ENCODE peak calls at places on chromosomes 12 and 14, in four cellular contexts. H, T, V and Y are unnamed samples.

GRCh38 chr14:73467377-73467776 is 9.0 kb upstream of the NUMB start:
- DNase-seq in V (peak; percentile 80), T (no peak), H (no peak), Y (no peak)

GRCh38 chr14:77406718-77407117 is 16.6 kb downstream of the NOXRED1 start:
- DNase-seq in T (no peak), V (no peak), H (no peak), Y (no peak)

GRCh38 chr14:98146416-98146815 is 1125.6 kb downstream of the BCL11B start:
- DNase-seq in V (no peak), H (no peak), T (no peak), Y (no peak)

GRCh38 chr12:7099290-7099996 is 7.2 kb upstream of the C1R start:
- DNase-seq in V (peak; percentile 16), T (no peak), H (no peak), Y (no peak)

GRCh38 chr12:25384038-25384953 is 133.6 kb upstream of the KRAS start:
- DNase-seq in H (no peak), T (no peak), V (no peak), Y (no peak)

GRCh38 chr14:92959189-92959531 is 36.2 kb downstream of the CHGA start:
- DNase-seq in T (no peak), V (no peak), H (no peak), Y (no peak)

GRCh38 chr12:109065154-109065852 is 12.9 kb downstream of the USP30 start:
- DNase-seq in T (peak; percentile 80), V (no peak), H (no peak), Y (peak; percentile 87)

GRCh38 chr12:89862511-89863331 is 154.1 kb upstream of the ATP2B1 start:
- DNase-seq in V (peak; percentile 58), H (no peak), T (no peak), Y (no peak)

GRCh38 chr12:5433081-5433839 is 1.4 kb downstream of the NTF3 start:
- DNase-seq in T (no peak), H (no peak), V (no peak), Y (peak; percentile 80)

GRCh38 chr12:72330291-72330690 is 58.1 kb downstream of the TRHDE start:
- DNase-seq in T (no peak), H (peak; percentile 54), V (no peak), Y (no peak)

GRCh38 chr12:49230176-49230575 is 34.7 kb upstream of the TUBA1C start:
- DNase-seq in T (no peak), H (no peak), V (no peak), Y (no peak)

GRCh38 chr14:95200404-95200803 is 43.1 kb upstream of the DICER1 start:
- DNase-seq in T (peak; percentile 40), V (peak; percentile 85), H (no peak), Y (no peak)

GRCh38 chr12:79402626-79403025 is 288.1 kb downstream of the PAWR start:
- DNase-seq in H (no peak), T (no peak), V (no peak), Y (no peak)

GRCh38 chr12:119479121-119479561 is 114.4 kb upstream of the TMEM233 start:
- DNase-seq in T (no peak), V (peak; percentile 26), H (no peak), Y (no peak)

GRCh38 chr12:7935773-7936581 is at the start of gene SLC2A3:
- DNase-seq in V (peak; percentile 65), T (peak; percentile 21), H (peak; percentile 94), Y (no peak)

GRCh38 chr14:65137648-65138317 is 35.5 kb upstream of the MAX start:
- DNase-seq in V (no peak), T (no peak), H (no peak), Y (no peak)

GRCh38 chr14:77004711-77005460 is 23.6 kb downstream of the IRF2BPL start:
- DNase-seq in V (no peak), T (no peak), H (no peak), Y (no peak)

GRCh38 chr12:122406701-122407154 is 15.7 kb downstream of the CLIP1 start:
- DNase-seq in H (no peak), V (no peak), T (no peak), Y (no peak)

GRCh38 chr12:102848832-102849231 is 68.2 kb downstream of the PAH start:
- DNase-seq in V (no peak), T (no peak), H (no peak), Y (no peak)

GRCh38 chr14:74647834-74648361 is 35.9 kb upstream of the LTBP2 start:
- DNase-seq in V (no peak), H (no peak), T (peak; percentile 33), Y (no peak)

GRCh38 chr14:60970146-60970545 is 10.7 kb downstream of the TRMT5 start:
- DNase-seq in T (no peak), H (no peak), V (no peak), Y (no peak)

GRCh38 chr12:47102845-47103666 is 23.3 kb upstream of the AMIGO2 start:
- DNase-seq in H (peak; percentile 93), T (no peak), V (no peak), Y (no peak)

GRCh38 chr14:66038214-66038977 is 447.8 kb upstream of the CCDC196 start:
- DNase-seq in T (no peak), H (no peak), V (peak; percentile 64), Y (no peak)

GRCh38 chr14:88746042-88746441 is 46.7 kb downstream of the EML5 start:
- DNase-seq in H (no peak), V (no peak), T (no peak), Y (no peak)

GRCh38 chr12:113250045-113250444 is 28.8 kb downstream of the TPCN1 start:
- DNase-seq in H (no peak), V (no peak), T (no peak), Y (no peak)

GRCh38 chr12:109927622-109928021 is 27.5 kb downstream of the TCHP start:
- DNase-seq in T (no peak), H (no peak), V (no peak), Y (no peak)

GRCh38 chr12:39892146-39892545 is 213.7 kb downstream of the SLC2A13 start:
- DNase-seq in T (no peak), V (no peak), H (no peak), Y (peak; percentile 47)

GRCh38 chr14:84036863-84037262 is 1493.1 kb upstream of the FLRT2 start:
- DNase-seq in H (peak; percentile 30), T (no peak), V (no peak), Y (no peak)

GRCh38 chr12:42468341-42468821 is 121.2 kb downstream of the PRICKLE1 start:
- DNase-seq in T (no peak), H (no peak), V (no peak), Y (no peak)

GRCh38 chr12:118137148-118137678 is 1.3 kb downstream of the PEBP1 start:
- DNase-seq in H (no peak), V (no peak), T (no peak), Y (no peak)

GRCh38 chr12:132322206-132323132 is 6.9 kb downstream of the GALNT9 start:
- DNase-seq in T (no peak), H (no peak), V (no peak), Y (no peak)

GRCh38 chr14:68665116-68665515 is 127.8 kb downstream of the ZFP36L1 start:
- DNase-seq in T (peak; percentile 4), H (no peak), V (no peak), Y (no peak)

GRCh38 chr14:99571303-99571986 is 32.6 kb downstream of the CCDC85C start:
- DNase-seq in V (no peak), H (no peak), T (peak; percentile 46), Y (peak; percentile 67)

GRCh38 chr12:124454352-124454725 is 113.1 kb downstream of the NCOR2 start:
- DNase-seq in H (no peak), V (no peak), T (no peak), Y (no peak)

GRCh38 chr12:124455336-124455735 is 112.1 kb downstream of the NCOR2 start:
- DNase-seq in H (no peak), T (no peak), V (no peak), Y (no peak)

GRCh38 chr12:124452576-124453391 is 114.6 kb downstream of the NCOR2 start:
- DNase-seq in H (no peak), V (no peak), T (no peak), Y (no peak)

GRCh38 chr12:124454735-124455134 is 112.7 kb downstream of the NCOR2 start:
- DNase-seq in V (no peak), T (no peak), H (no peak), Y (no peak)

GRCh38 chr12:124453419-124454351 is 113.7 kb downstream of the NCOR2 start:
- DNase-seq in T (no peak), H (no peak), V (peak; percentile 93), Y (peak; percentile 75)
- TF ChIP-seq CTCF in T (no peak), H (no peak), V (peak; percentile 23), Y (no peak)

DNA sequence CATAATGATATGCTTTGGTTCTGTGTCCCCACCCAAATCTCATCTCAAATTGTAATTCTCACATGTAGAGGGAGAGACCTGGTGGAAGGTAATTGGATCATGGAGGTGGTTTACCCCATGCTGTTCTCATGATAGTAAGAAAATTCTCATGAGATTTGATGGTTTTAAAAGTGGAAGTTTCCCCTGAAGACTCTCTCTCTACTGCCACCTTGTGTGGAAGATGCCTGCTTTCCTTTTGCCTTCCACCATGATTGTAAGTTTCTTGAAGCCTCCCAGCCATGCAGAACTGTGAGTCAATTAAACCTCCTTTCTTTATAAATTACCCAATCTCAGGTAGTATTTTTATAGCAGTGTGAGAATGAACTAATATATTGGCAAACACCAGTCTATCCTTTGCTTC is 260.4 kb upstream of the PPFIA2 start:
- DNase-seq in V (no peak), H (no peak), T (no peak), Y (no peak)
- TF ChIP-seq CTCF in V (no peak), H (peak; percentile 24), T (no peak), Y (no peak)

DNA sequence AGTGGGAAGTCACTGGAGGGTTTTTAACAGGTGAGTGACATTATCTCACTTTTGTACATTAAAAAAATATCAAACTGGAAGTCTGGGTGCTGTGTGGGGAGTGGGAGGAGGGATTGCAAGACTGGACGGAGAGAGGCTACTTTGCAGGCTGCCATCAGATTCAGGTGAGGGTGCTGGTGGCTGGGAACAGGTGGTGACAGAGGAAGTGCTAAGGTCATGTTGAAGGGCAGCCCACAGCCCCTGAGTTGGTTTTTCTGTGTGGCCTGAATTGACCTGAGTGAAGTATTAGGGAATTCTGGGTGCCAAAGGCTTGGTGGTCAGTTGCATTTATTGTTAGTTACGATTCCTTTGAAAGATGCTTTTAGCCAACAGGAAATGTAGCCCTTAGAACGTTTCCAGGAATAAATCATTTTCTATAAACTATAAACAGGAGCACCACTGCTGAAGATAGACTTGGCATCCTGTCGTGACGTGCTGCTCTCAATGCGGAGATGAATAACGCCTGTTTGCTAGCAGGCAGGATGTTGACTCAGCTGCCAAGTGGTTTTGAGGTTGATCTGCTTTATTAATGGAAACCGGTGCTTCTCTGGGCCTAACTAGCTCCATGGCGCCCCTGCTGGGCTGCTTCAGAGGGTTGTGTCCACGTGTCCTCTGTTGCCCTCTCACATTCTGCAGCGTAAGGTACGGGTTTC is 707.5 kb upstream of the TMEM132C start:
- DNase-seq in H (peak; percentile 91), V (peak; percentile 39), T (no peak), Y (no peak)
- TF ChIP-seq CTCF in H (peak; percentile 85), V (no peak), T (no peak), Y (peak; percentile 23)

DNA sequence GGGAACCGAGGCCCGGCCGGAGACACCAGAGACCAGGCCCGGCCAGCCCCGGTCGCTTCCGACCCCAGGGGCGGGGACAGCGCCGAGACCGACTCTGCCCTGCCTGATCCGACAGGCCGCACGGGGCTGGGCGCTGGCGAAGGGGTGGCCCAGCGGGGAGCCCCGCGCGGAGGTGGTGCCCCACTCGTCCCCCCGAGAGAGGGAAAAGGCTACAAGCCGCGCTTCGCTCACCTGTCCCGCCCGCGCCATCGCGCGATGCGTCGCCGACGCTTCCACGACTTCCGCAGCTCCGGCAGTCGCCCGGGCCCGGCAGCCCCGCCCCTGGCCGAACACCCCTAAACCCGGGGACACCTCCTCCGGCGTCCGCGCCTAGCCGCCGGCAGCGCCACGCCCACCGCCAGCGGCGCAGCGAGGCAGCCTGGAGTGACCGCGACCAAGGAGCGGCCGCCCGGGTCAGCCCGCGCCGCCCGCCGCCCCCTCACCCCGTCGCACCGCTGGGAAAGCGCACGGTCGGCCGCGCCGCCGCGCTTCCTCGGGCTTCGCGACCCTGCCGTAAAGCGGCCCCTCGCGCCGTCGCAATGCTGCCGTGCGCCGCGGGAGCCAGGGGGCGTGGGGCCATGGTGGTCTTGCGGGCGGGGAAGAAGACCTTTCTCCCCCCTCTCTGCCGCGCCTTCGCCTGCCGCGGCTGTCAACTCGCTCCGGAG is at the start of the genes BAG5 and COA8:
- DNase-seq in V (peak; percentile 88), H (no peak), T (peak; percentile 83), Y (peak; percentile 93)
- TF ChIP-seq CTCF in V (peak; percentile 44), H (no peak), T (no peak), Y (peak; percentile 17)